ENCODE peak calls at places on chromosomes 1 and 21, in ten cellular contexts. One of them, this sample, is unnamed.
A peak's percentile ranks its signal among the peaks of the same experiment; 100 is the strongest.

GRCh38 chr1:205567716-205568115 is 63.2 kb downstream of the CDK18 start:
- DNase-seq in activated CD8-positive, alpha-beta memory T cell treated with anti-CD3 and anti-CD28 coated beads for 4 hours: no peak
- DNase-seq in stimulated activated CD8-positive, alpha-beta memory T cell treated with anti-CD3 and anti-CD28 coated beads, Interleukin-15, amount 100 ng/mL, for 24 hours: no peak
- DNase-seq in neural crest cell: no peak
- DNase-seq in IMR-90: no peak
- DNase-seq in tibial nerve: no peak
- DNase-seq in activated T-cell treated with anti-CD3 and anti-CD28 coated beads for 1 hour: no peak
- DNase-seq in T-helper 9 cell: no peak
- DNase-seq in pancreas: no peak
- DNase-seq in activated gamma-delta T cell treated with Interleukin-2 at 50 U/mL for 16 hours: no peak
- DNase-seq in this sample: no peak

GRCh38 chr1:163298340-163298739 is 23.4 kb upstream of the NUF2 start:
- DNase-seq in activated CD8-positive, alpha-beta memory T cell treated with anti-CD3 and anti-CD28 coated beads for 4 hours: no peak
- DNase-seq in stimulated activated CD8-positive, alpha-beta memory T cell treated with anti-CD3 and anti-CD28 coated beads, Interleukin-15, amount 100 ng/mL, for 24 hours: no peak
- DNase-seq in neural crest cell: no peak
- DNase-seq in IMR-90: no peak
- DNase-seq in tibial nerve: no peak
- DNase-seq in activated T-cell treated with anti-CD3 and anti-CD28 coated beads for 1 hour: no peak
- DNase-seq in T-helper 9 cell: no peak
- DNase-seq in pancreas: no peak
- DNase-seq in activated gamma-delta T cell treated with Interleukin-2 at 50 U/mL for 16 hours: no peak
- DNase-seq in this sample: no peak

GRCh38 chr1:216961516-216961915 is 238.3 kb upstream of the ESRRG start:
- DNase-seq in activated CD8-positive, alpha-beta memory T cell treated with anti-CD3 and anti-CD28 coated beads for 4 hours: no peak
- DNase-seq in stimulated activated CD8-positive, alpha-beta memory T cell treated with anti-CD3 and anti-CD28 coated beads, Interleukin-15, amount 100 ng/mL, for 24 hours: no peak
- DNase-seq in neural crest cell: no peak
- DNase-seq in IMR-90: no peak
- DNase-seq in tibial nerve: no peak
- DNase-seq in activated T-cell treated with anti-CD3 and anti-CD28 coated beads for 1 hour: no peak
- DNase-seq in T-helper 9 cell: no peak
- DNase-seq in pancreas: no peak
- DNase-seq in activated gamma-delta T cell treated with Interleukin-2 at 50 U/mL for 16 hours: no peak
- DNase-seq in this sample: no peak

GRCh38 chr1:204524986-204525385 is 8.8 kb downstream of the MDM4 start:
- DNase-seq in activated CD8-positive, alpha-beta memory T cell treated with anti-CD3 and anti-CD28 coated beads for 4 hours: no peak
- DNase-seq in stimulated activated CD8-positive, alpha-beta memory T cell treated with anti-CD3 and anti-CD28 coated beads, Interleukin-15, amount 100 ng/mL, for 24 hours: no peak
- DNase-seq in neural crest cell: no peak
- DNase-seq in IMR-90: no peak
- DNase-seq in tibial nerve: no peak
- DNase-seq in activated T-cell treated with anti-CD3 and anti-CD28 coated beads for 1 hour: no peak
- DNase-seq in T-helper 9 cell: no peak
- DNase-seq in pancreas: no peak
- DNase-seq in activated gamma-delta T cell treated with Interleukin-2 at 50 U/mL for 16 hours: no peak
- DNase-seq in this sample: no peak

GRCh38 chr1:96710708-96711477 is 10.7 kb upstream of the PTBP2 start:
- DNase-seq in activated CD8-positive, alpha-beta memory T cell treated with anti-CD3 and anti-CD28 coated beads for 4 hours: no peak
- DNase-seq in stimulated activated CD8-positive, alpha-beta memory T cell treated with anti-CD3 and anti-CD28 coated beads, Interleukin-15, amount 100 ng/mL, for 24 hours: no peak
- DNase-seq in neural crest cell: no peak
- DNase-seq in IMR-90: peak; percentile 69
- DNase-seq in tibial nerve: no peak
- DNase-seq in activated T-cell treated with anti-CD3 and anti-CD28 coated beads for 1 hour: no peak
- DNase-seq in T-helper 9 cell: no peak
- DNase-seq in pancreas: no peak
- DNase-seq in activated gamma-delta T cell treated with Interleukin-2 at 50 U/mL for 16 hours: no peak
- DNase-seq in this sample: no peak

GRCh38 chr1:65207317-65207716 is 59.3 kb downstream of the AK4 start:
- DNase-seq in activated CD8-positive, alpha-beta memory T cell treated with anti-CD3 and anti-CD28 coated beads for 4 hours: no peak
- DNase-seq in stimulated activated CD8-positive, alpha-beta memory T cell treated with anti-CD3 and anti-CD28 coated beads, Interleukin-15, amount 100 ng/mL, for 24 hours: no peak
- DNase-seq in neural crest cell: no peak
- DNase-seq in IMR-90: peak; percentile 17
- DNase-seq in tibial nerve: no peak
- DNase-seq in activated T-cell treated with anti-CD3 and anti-CD28 coated beads for 1 hour: no peak
- DNase-seq in T-helper 9 cell: no peak
- DNase-seq in pancreas: no peak
- DNase-seq in activated gamma-delta T cell treated with Interleukin-2 at 50 U/mL for 16 hours: no peak
- DNase-seq in this sample: no peak

GRCh38 chr1:228332797-228333738 is 73.6 kb downstream of the TRIM11 start:
- DNase-seq in activated CD8-positive, alpha-beta memory T cell treated with anti-CD3 and anti-CD28 coated beads for 4 hours: no peak
- DNase-seq in stimulated activated CD8-positive, alpha-beta memory T cell treated with anti-CD3 and anti-CD28 coated beads, Interleukin-15, amount 100 ng/mL, for 24 hours: no peak
- DNase-seq in neural crest cell: no peak
- DNase-seq in IMR-90: no peak
- DNase-seq in tibial nerve: no peak
- DNase-seq in activated T-cell treated with anti-CD3 and anti-CD28 coated beads for 1 hour: no peak
- DNase-seq in T-helper 9 cell: no peak
- DNase-seq in pancreas: no peak
- DNase-seq in activated gamma-delta T cell treated with Interleukin-2 at 50 U/mL for 16 hours: no peak
- DNase-seq in this sample: no peak

GRCh38 chr1:209881271-209882018 is 53.7 kb downstream of the UTP25 start:
- DNase-seq in activated CD8-positive, alpha-beta memory T cell treated with anti-CD3 and anti-CD28 coated beads for 4 hours: no peak
- DNase-seq in stimulated activated CD8-positive, alpha-beta memory T cell treated with anti-CD3 and anti-CD28 coated beads, Interleukin-15, amount 100 ng/mL, for 24 hours: no peak
- DNase-seq in neural crest cell: no peak
- DNase-seq in IMR-90: no peak
- DNase-seq in tibial nerve: no peak
- DNase-seq in activated T-cell treated with anti-CD3 and anti-CD28 coated beads for 1 hour: no peak
- DNase-seq in T-helper 9 cell: no peak
- DNase-seq in pancreas: no peak
- DNase-seq in activated gamma-delta T cell treated with Interleukin-2 at 50 U/mL for 16 hours: no peak
- DNase-seq in this sample: no peak

GRCh38 chr1:2372551-2373490 is 18.5 kb downstream of the MORN1 start:
- DNase-seq in activated CD8-positive, alpha-beta memory T cell treated with anti-CD3 and anti-CD28 coated beads for 4 hours: no peak
- DNase-seq in stimulated activated CD8-positive, alpha-beta memory T cell treated with anti-CD3 and anti-CD28 coated beads, Interleukin-15, amount 100 ng/mL, for 24 hours: no peak
- DNase-seq in neural crest cell: no peak
- DNase-seq in IMR-90: no peak
- DNase-seq in tibial nerve: no peak
- DNase-seq in activated T-cell treated with anti-CD3 and anti-CD28 coated beads for 1 hour: no peak
- DNase-seq in T-helper 9 cell: no peak
- DNase-seq in pancreas: no peak
- DNase-seq in activated gamma-delta T cell treated with Interleukin-2 at 50 U/mL for 16 hours: no peak
- DNase-seq in this sample: no peak

GRCh38 chr21:36914244-36915013 is 52.0 kb downstream of the HLCS start:
- DNase-seq in activated CD8-positive, alpha-beta memory T cell treated with anti-CD3 and anti-CD28 coated beads for 4 hours: no peak
- DNase-seq in stimulated activated CD8-positive, alpha-beta memory T cell treated with anti-CD3 and anti-CD28 coated beads, Interleukin-15, amount 100 ng/mL, for 24 hours: no peak
- DNase-seq in neural crest cell: no peak
- DNase-seq in IMR-90: no peak
- DNase-seq in tibial nerve: no peak
- DNase-seq in activated T-cell treated with anti-CD3 and anti-CD28 coated beads for 1 hour: no peak
- DNase-seq in T-helper 9 cell: no peak
- DNase-seq in pancreas: no peak
- DNase-seq in activated gamma-delta T cell treated with Interleukin-2 at 50 U/mL for 16 hours: no peak
- DNase-seq in this sample: no peak